ENCODE peak calls at places on chromosomes 6 and 20, in five cellular contexts. T is fibroblast of the aortic adventitia; R is MCF 10A; A is activated CD8-positive, alpha-beta T cell treated with anti-CD3 and anti-CD28 coated beads for 36 hours; E is HFF-Myc. J is an unnamed sample.

GRCh38 chr20:45467861-45468260 is 1.7 kb upstream of the WFDC2 start:
- DNase-seq in R (no peak), E (no peak), A (no peak), T (no peak), J (no peak)

GRCh38 chr6:106048331-106048730 is 37.8 kb upstream of the PRDM1 start:
- DNase-seq in E (no peak), A (no peak), R (no peak), T (no peak), J (no peak)

GRCh38 chr6:20891161-20891560 is 356.9 kb downstream of the CDKAL1 start:
- DNase-seq in R (no peak), T (no peak), E (no peak), A (no peak), J (no peak)

GRCh38 chr6:34810936-34811632 is 19.2 kb downstream of the BLTP3A start:
- DNase-seq in T (no peak), R (peak; percentile 67), E (no peak), A (peak; percentile 68), J (no peak)

GRCh38 chr6:121584591-121585369 is 149.3 kb downstream of the GJA1 start:
- DNase-seq in A (no peak), R (no peak), E (no peak), T (peak; percentile 69), J (peak; percentile 38)

GRCh38 chr6:39602590-39603319 is 122.5 kb downstream of the KIF6 start:
- DNase-seq in E (no peak), R (no peak), T (no peak), A (no peak), J (no peak)

GRCh38 chr6:28311139-28311823 is 24.7 kb downstream of the ZSCAN31 start:
- DNase-seq in R (no peak), A (no peak), E (no peak), T (no peak), J (no peak)

GRCh38 chr6:118812972-118813371 is 81.0 kb upstream of the ASF1A start:
- DNase-seq in A (peak; percentile 15), T (peak; percentile 29), E (peak; percentile 21), R (peak; percentile 6), J (peak; percentile 28)

DNA sequence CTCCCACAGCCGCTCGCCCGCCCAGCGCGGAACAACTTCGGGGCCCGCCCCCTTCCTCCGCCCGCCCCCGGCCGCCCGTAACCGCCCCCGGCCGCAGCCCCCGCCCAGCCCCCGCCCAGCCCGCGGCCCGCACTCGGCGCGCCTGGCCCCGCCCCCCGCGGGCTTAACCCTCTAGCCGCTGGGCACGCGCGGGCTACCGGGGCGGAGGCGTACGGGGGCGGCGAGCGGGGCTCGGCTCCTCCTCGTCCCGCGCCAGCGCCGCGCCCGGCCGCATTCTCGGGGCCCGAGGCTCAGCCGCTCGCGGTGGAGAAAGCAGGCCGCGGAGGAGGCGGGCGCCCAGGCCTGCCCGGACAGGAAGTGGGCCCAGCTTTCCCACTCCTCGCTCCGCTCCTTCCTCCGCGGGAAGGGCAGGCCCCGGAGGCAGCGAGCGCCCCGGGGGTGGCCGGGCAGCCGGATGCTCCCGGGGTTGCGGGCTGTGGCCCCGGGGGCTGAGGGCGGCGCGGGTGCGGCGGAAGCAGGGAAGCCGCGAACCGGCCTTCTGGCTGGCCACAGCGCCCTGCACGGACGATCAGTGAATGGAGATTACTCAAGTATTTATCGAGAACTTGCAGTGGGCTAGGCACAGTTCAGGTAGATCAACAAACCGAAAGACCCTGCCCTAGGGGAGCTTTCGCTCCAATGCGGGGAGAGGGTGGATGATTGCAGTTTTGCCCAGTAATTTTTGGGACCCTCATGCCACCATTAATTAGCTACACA is at the start of gene TRAM2:
- DNase-seq in E (no peak), T (peak; percentile 73), A (peak; percentile 61), R (peak; percentile 73), J (peak; percentile 68)
- TF ChIP-seq CTCF in E (no peak), T (peak; percentile 23), A (no peak), R (peak; percentile 26), J (peak; percentile 16)

GRCh38 chr6:25295651-25296050 is 16.5 kb downstream of the CARMIL1 start:
- DNase-seq in A (no peak), E (no peak), R (no peak), T (peak; percentile 59), J (peak; percentile 17)
- TF ChIP-seq CTCF in A (no peak), E (no peak), R (no peak), T (no peak), J (no peak)

DNA sequence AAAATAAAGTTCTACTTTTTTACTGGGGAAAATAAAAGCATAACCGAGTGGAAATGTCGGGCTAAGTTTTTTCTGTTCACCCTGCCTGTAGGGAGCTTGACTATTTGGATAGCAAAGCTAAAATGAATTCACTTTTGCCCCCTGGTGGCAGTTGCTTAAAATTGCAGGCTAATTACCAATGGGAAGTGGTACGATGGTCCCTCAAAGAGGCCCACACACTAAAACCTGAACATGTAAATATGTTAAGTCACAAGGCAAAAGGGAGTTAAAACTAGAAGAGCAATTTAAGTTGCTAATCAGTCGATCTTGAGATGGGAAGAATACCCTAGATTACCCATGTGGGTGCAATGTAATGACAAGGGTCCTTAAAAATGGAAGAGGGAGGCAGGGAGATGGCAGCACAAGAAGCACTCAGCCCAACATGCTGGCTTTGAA is 916 bp upstream of the SUN5 start:
- DNase-seq in R (peak; percentile 30), T (no peak), E (peak; percentile 0), A (peak; percentile 44), J (no peak)
- TF ChIP-seq CTCF in R (peak; percentile 48), T (peak; percentile 36), E (peak; percentile 62), A (peak; percentile 83), J (peak; percentile 83)

DNA sequence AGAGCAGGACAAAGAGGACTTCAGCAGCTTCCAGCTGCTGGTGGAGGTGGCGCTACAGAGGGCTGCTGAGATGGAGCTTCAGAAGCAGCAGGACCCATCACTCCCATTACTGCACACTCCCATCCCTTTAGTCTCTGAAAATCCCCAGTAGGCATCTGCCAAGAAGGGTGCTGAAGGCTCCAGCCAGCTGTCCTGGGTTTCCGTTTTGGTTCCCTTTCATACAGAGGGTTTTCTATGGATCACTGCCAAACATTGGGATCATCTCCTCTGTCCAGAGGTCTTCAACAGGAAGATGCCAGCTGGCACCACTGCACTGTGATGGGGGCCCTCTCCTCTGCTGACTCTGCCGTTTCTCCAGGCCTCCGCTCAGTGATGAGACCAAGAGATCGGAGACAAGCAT is 14.3 kb upstream of the RAB5IF start:
- DNase-seq in R (no peak), T (no peak), E (no peak), A (no peak), J (no peak)
- TF ChIP-seq CTCF in R (no peak), T (no peak), E (no peak), A (no peak), J (no peak)

DNA sequence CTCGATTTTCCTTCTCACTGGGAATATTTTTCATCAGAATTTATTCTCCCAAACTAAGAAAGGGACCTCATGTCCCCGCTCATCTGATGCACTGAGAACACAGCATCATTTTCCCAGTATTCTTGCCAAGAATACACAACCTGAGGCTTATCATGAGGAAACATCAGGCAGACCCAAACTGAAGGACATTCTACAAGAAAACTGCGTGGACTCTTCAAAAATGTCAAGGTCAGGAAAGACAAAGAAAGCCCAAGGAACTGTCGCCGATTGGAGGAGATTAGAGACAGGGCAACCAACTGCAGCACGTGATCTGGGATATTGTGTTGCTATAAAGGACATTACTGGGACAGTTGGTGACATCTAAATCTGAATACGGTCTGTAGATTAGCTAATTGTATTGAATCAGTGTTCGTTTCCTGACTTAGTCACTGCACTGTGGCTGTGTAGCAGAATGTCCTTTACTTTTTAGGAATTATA is 72.3 kb downstream of the SNX5 start:
- DNase-seq in T (no peak), A (no peak), R (no peak), E (no peak), J (no peak)
- TF ChIP-seq CTCF in T (no peak), A (no peak), R (no peak), E (no peak), J (no peak)

GRCh38 chr6:149046822-149047246 is 270.7 kb upstream of the TAB2 start:
- DNase-seq in E (no peak), T (no peak), A (peak; percentile 51), R (no peak), J (peak; percentile 12)

GRCh38 chr6:149044394-149044965 is 273.0 kb upstream of the TAB2 start:
- DNase-seq in E (no peak), T (peak; percentile 63), R (no peak), A (no peak), J (no peak)

GRCh38 chr6:149043476-149044130 is 273.9 kb upstream of the TAB2 start:
- DNase-seq in T (no peak), R (peak; percentile 16), A (peak; percentile 67), E (no peak), J (peak; percentile 10)

GRCh38 chr6:149046164-149046821 is 271.2 kb upstream of the TAB2 start:
- DNase-seq in E (no peak), A (no peak), T (no peak), R (no peak), J (no peak)

DNA sequence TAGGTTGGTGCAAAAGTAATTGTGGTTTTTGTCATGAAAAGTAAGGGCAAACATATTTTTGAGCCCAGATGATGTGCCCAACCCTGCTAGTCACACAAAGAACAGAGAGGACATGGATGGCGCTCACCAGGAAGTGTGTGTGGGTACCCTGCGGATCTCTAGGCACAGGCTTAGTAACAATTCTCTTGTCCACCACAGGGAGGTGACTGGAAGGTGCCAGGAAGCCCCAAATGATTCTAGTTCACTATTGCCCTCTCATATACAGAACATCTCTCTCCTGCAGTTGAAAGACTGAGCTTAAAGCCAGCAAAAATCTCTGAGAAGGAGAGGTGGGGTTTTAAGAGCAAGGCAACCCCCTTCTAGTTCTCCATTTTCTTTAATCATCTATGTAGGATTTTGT is 272.1 kb upstream of the TAB2 start:
- DNase-seq in E (no peak), A (peak; percentile 45), R (peak; percentile 12), T (no peak), J (no peak)
- TF ChIP-seq CTCF in E (no peak), A (peak; percentile 22), R (no peak), T (no peak), J (no peak)

DNA sequence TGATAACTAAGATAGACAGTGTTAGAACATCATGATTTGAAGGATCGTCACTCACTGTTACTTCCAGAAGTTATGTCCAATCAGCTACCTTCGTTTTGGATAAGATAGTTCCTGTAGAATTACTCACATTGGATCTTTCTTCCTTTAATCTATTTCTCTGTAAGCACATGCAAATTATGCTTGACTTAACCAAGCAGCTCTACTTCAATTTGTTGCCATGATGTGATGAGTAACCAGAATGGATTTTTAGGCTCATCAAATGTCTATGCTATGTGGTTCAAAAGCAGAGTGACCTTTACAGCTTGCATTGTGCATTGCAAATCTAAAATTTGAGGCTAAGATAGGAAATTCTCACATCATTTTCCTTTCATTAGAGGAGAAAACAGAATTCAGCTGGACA is 76.6 kb upstream of the ZFP64 start:
- DNase-seq in A (no peak), E (peak; percentile 54), R (no peak), T (no peak), J (peak; percentile 30)
- TF ChIP-seq CTCF in A (no peak), E (no peak), R (no peak), T (no peak), J (no peak)

DNA sequence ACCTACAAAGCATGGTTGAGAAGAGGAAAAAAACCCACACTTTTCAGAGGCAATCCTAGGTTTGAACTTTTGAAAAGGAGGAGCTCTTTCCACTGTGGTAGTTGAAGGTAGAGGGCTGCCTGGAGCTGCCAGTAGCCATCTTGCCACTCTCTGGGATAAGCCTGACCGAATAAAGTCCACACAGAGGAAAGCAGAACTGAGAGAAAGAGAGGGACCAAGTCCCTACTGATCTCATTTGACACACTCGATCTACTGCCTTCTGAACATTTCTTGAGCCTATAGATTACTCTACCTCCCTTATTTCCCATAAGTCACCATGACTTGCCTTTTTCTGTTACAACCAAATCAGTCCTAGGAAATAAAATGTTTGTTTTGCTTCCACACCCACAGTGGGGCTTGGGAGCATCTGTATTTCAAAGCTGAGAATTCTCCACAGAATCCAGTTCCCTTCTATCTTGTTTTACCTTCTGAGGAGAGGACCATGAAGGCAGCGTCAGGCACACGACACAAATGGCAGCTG is 147.0 kb upstream of the PTPRK start:
- DNase-seq in A (no peak), T (no peak), R (no peak), E (no peak), J (no peak)
- TF ChIP-seq CTCF in A (no peak), T (no peak), R (no peak), E (no peak), J (no peak)